ENCODE peak calls at places on chromosomes 1 and 21, in nine cellular contexts. K, D, W, F, I, M, J, C and Q are unnamed samples.
A peak's percentile ranks its signal among the peaks of the same experiment; 100 is the strongest.

GRCh38 chr1:223811634-223812101 is 34.1 kb downstream of the TP53BP2 start:
- DNase-seq in K (peak; percentile 80), D (no peak), W (no peak), F (no peak), I (no peak), M (no peak), J (no peak), C (peak; percentile 60), Q (no peak)

GRCh38 chr21:34639882-34640788 is 25.2 kb upstream of the RCAN1 start:
- DNase-seq in K (peak; percentile 94), D (no peak), W (no peak), F (no peak), I (peak; percentile 2), M (no peak), J (no peak), C (peak; percentile 59), Q (no peak)

GRCh38 chr1:185920602-185921001 is 186.4 kb downstream of the HMCN1 start:
- DNase-seq in K (no peak), D (no peak), W (no peak), F (no peak), I (no peak), M (no peak), J (peak; percentile 33), C (no peak), Q (no peak)

GRCh38 chr1:204263240-204263848 is 49.6 kb upstream of the GOLT1A start:
- DNase-seq in K (peak; percentile 67), D (no peak), W (no peak), F (no peak), I (no peak), M (no peak), J (no peak), C (no peak), Q (peak; percentile 56)

GRCh38 chr1:230087034-230087721 is 20.1 kb downstream of the GALNT2 start:
- DNase-seq in K (peak; percentile 13), D (no peak), W (no peak), F (no peak), I (no peak), M (no peak), J (peak; percentile 46), C (no peak), Q (no peak)

GRCh38 chr1:40041466-40041838 is 923 bp downstream of the CAP1 start:
- DNase-seq in K (no peak), D (no peak), W (no peak), F (no peak), I (no peak), M (no peak), J (no peak), C (no peak), Q (no peak)

GRCh38 chr21:42649122-42650032 is 4.0 kb upstream of the PDE9A start:
- DNase-seq in K (no peak), D (no peak), W (no peak), F (no peak), I (no peak), M (peak; percentile 16), J (no peak), C (no peak), Q (no peak)

GRCh38 chr1:27301582-27302199 is 20.3 kb upstream of the TMEM222 start:
- DNase-seq in K (no peak), D (no peak), W (no peak), F (no peak), I (no peak), M (no peak), J (peak; percentile 55), C (no peak), Q (no peak)

GRCh38 chr1:55839626-55840025 is 624.5 kb upstream of the USP24 start:
- DNase-seq in K (no peak), D (no peak), W (no peak), F (no peak), I (no peak), M (no peak), J (no peak), C (no peak), Q (no peak)

GRCh38 chr21:21387891-21388290 is 389.7 kb downstream of the NCAM2 start:
- DNase-seq in K (no peak), D (no peak), W (no peak), F (no peak), I (no peak), M (no peak), J (no peak), C (no peak), Q (no peak)

GRCh38 chr1:40438391-40439015 is 11.8 kb upstream of the ZFP69B start:
- DNase-seq in K (peak; percentile 60), D (no peak), W (peak; percentile 6), F (peak; percentile 18), I (no peak), M (no peak), J (peak; percentile 23), C (peak; percentile 10), Q (peak; percentile 18)

GRCh38 chr1:118184737-118185082 is 318 bp downstream of the SPAG17 start:
- DNase-seq in K (no peak), D (no peak), W (no peak), F (no peak), I (no peak), M (no peak), J (no peak), C (peak; percentile 31), Q (no peak)

GRCh38 chr1:2946291-2946690 is 75.0 kb upstream of the ACTRT2 start:
- DNase-seq in K (no peak), D (no peak), W (no peak), F (peak; percentile 8), I (no peak), M (no peak), J (no peak), C (no peak), Q (no peak)

GRCh38 chr1:27883536-27884181 is 11.3 kb downstream of the THEMIS2 start:
- DNase-seq in K (no peak), D (no peak), W (no peak), F (no peak), I (no peak), M (no peak), J (no peak), C (no peak), Q (no peak)

GRCh38 chr1:18955442-18956188 is 861 bp downstream of the IFFO2 start:
- DNase-seq in K (peak; percentile 19), D (peak; percentile 60), W (peak; percentile 40), F (no peak), I (peak; percentile 44), M (peak; percentile 49), J (peak; percentile 11), C (peak; percentile 51), Q (no peak)

GRCh38 chr1:157691285-157691920 is 9.2 kb downstream of the FCRL3 start:
- DNase-seq in K (peak; percentile 58), D (no peak), W (no peak), F (peak; percentile 28), I (no peak), M (no peak), J (no peak), C (peak; percentile 23), Q (peak; percentile 14)